ENCODE peak calls at places on chromosomes 1 and 21, in nine cellular contexts. G is upper lobe of right lung; D is heart right ventricle; O is stimulated activated memory B cell treated with anti-CD40 and anti-IgM and Interleukin-4, amounts not matched to agents 10 μg/mL and 1 μg/mL and 100 μg/mL, for 72 hours; W is natural killer cell; K is right cardiac atrium; Q is left ventricle myocardium superior; H is effector memory CD8-positive, alpha-beta T cell; Y is PC-3. C is an unnamed sample.

GRCh38 chr1:21332691-21333449 is 42.6 kb upstream of the ECE1 start:
- ATAC-seq in G (no peak), D (peak; percentile 35), O (no peak), W (no peak), K (peak; percentile 31), Q (peak; percentile 52), H (no peak), Y (no peak), C (no peak)

GRCh38 chr1:248686815-248687214 is 15.8 kb downstream of the OR14I1 start:
- ATAC-seq in G (no peak), D (no peak), O (peak; percentile 71), W (no peak), K (no peak), Q (no peak), H (no peak), Y (peak; percentile 87), C (no peak)

GRCh38 chr21:26572668-26573381 is at the start of gene CYYR1:
- ATAC-seq in G (peak; percentile 62), D (peak; percentile 60), O (no peak), W (no peak), K (peak; percentile 83), Q (peak; percentile 61), H (no peak), Y (no peak), C (peak; percentile 58)

GRCh38 chr1:26112407-26112775 is 767 bp downstream of the PDIK1L start:
- ATAC-seq in G (peak; percentile 0), D (no peak), O (no peak), W (no peak), K (peak; percentile 15), Q (peak; percentile 8), H (no peak), Y (peak; percentile 18), C (peak; percentile 19)

GRCh38 chr1:211352985-211353515 is 26.4 kb downstream of the TRAF5 start:
- ATAC-seq in G (peak; percentile 85), D (no peak), O (peak; percentile 94), W (peak; percentile 77), K (no peak), Q (no peak), H (peak; percentile 89), Y (peak; percentile 76), C (peak; percentile 71)

GRCh38 chr21:34834852-34835501 is 166.2 kb downstream of the CLIC6 start:
- ATAC-seq in G (no peak), D (no peak), O (no peak), W (no peak), K (no peak), Q (no peak), H (peak; percentile 72), Y (no peak), C (no peak)

GRCh38 chr1:209220048-209220524 is 363.4 kb upstream of the CAMK1G start:
- ATAC-seq in G (peak; percentile 52), D (peak; percentile 84), O (no peak), W (no peak), K (peak; percentile 37), Q (peak; percentile 81), H (no peak), Y (no peak), C (no peak)

GRCh38 chr21:39173999-39174398 is 9.3 kb downstream of the PSMG1 start:
- ATAC-seq in G (no peak), D (no peak), O (no peak), W (no peak), K (no peak), Q (no peak), H (no peak), Y (no peak), C (no peak)

GRCh38 chr1:205500240-205501218 is 3.9 kb upstream of the CDK18 start:
- ATAC-seq in G (no peak), D (no peak), O (no peak), W (no peak), K (no peak), Q (no peak), H (no peak), Y (peak; percentile 36), C (peak; percentile 23)

GRCh38 chr1:111862599-111862998 is 106.9 kb downstream of the DDX20 start:
- ATAC-seq in G (no peak), D (no peak), O (no peak), W (no peak), K (no peak), Q (peak; percentile 82), H (no peak), Y (no peak), C (no peak)

GRCh38 chr1:34684246-34684645 is 70.6 kb upstream of the GJB5 start:
- ATAC-seq in G (no peak), D (no peak), O (no peak), W (no peak), K (no peak), Q (no peak), H (no peak), Y (no peak), C (no peak)

GRCh38 chr1:201369209-201369608 is 8.3 kb downstream of the TNNT2 start:
- ATAC-seq in G (peak; percentile 6), D (peak; percentile 13), O (no peak), W (no peak), K (peak; percentile 26), Q (peak; percentile 25), H (no peak), Y (no peak), C (no peak)

GRCh38 chr1:41416552-41417334 is 55.5 kb downstream of the FOXO6 start:
- ATAC-seq in G (peak; percentile 83), D (peak; percentile 57), O (no peak), W (peak; percentile 56), K (peak; percentile 72), Q (peak; percentile 65), H (peak; percentile 56), Y (peak; percentile 56), C (peak; percentile 24)

GRCh38 chr1:61496501-61496900 is 228.4 kb downstream of the TM2D1 start:
- ATAC-seq in G (no peak), D (no peak), O (no peak), W (no peak), K (peak; percentile 79), Q (peak; percentile 66), H (no peak), Y (peak; percentile 91), C (peak; percentile 39)

GRCh38 chr1:231550448-231550781 is 21.9 kb downstream of the TSNAX start:
- ATAC-seq in G (no peak), D (no peak), O (no peak), W (no peak), K (no peak), Q (no peak), H (peak; percentile 57), Y (peak; percentile 76), C (no peak)

GRCh38 chr1:72063364-72063763 is 219.0 kb downstream of the NEGR1 start:
- ATAC-seq in G (no peak), D (no peak), O (no peak), W (no peak), K (no peak), Q (peak; percentile 37), H (no peak), Y (peak; percentile 98), C (no peak)

GRCh38 chr1:221712776-221713431 is 29.0 kb downstream of the DUSP10 start:
- ATAC-seq in G (peak; percentile 52), D (no peak), O (peak; percentile 85), W (peak; percentile 78), K (no peak), Q (no peak), H (peak; percentile 69), Y (no peak), C (peak; percentile 59)

C was measured in esophagus mucosa.